ENCODE peak calls at places on chromosomes 3 and 15, in seven cellular contexts. One of them, this sample, is unnamed.

GRCh38 chr3:185423178-185423577 is 60.2 kb downstream of the MAP3K13 start:
- DNase-seq in astrocyte: peak; percentile 26
- DNase-seq in ovary: no peak
- DNase-seq in Caco-2: no peak
- DNase-seq in CD4-positive, CD25-positive, alpha-beta regulatory T cell: no peak
- DNase-seq in breast epithelium: no peak
- DNase-seq in small intestine: peak; percentile 69
- DNase-seq in this sample: no peak

GRCh38 chr3:9932843-9933560 is 632 bp upstream of the CRELD1 start:
- DNase-seq in astrocyte: peak; percentile 72
- DNase-seq in ovary: peak; percentile 66
- DNase-seq in Caco-2: peak; percentile 85
- DNase-seq in CD4-positive, CD25-positive, alpha-beta regulatory T cell: peak; percentile 80
- DNase-seq in breast epithelium: peak; percentile 84
- DNase-seq in small intestine: peak; percentile 76
- DNase-seq in this sample: peak; percentile 95

GRCh38 chr3:48661501-48662139 is 1.1 kb downstream of the CELSR3 start:
- DNase-seq in astrocyte: peak; percentile 11
- DNase-seq in ovary: peak; percentile 75
- DNase-seq in Caco-2: peak; percentile 46
- DNase-seq in CD4-positive, CD25-positive, alpha-beta regulatory T cell: peak; percentile 65
- DNase-seq in breast epithelium: no peak
- DNase-seq in small intestine: peak; percentile 34
- DNase-seq in this sample: peak; percentile 80

GRCh38 chr15:92009162-92009561 is 155.7 kb downstream of the SLCO3A1 start:
- DNase-seq in astrocyte: no peak
- DNase-seq in ovary: no peak
- DNase-seq in Caco-2: no peak
- DNase-seq in CD4-positive, CD25-positive, alpha-beta regulatory T cell: no peak
- DNase-seq in breast epithelium: no peak
- DNase-seq in small intestine: peak; percentile 19
- DNase-seq in this sample: no peak

GRCh38 chr3:146390967-146391366 is 78.4 kb downstream of the PLSCR2 start:
- DNase-seq in astrocyte: peak; percentile 97
- DNase-seq in ovary: peak; percentile 58
- DNase-seq in Caco-2: no peak
- DNase-seq in CD4-positive, CD25-positive, alpha-beta regulatory T cell: no peak
- DNase-seq in breast epithelium: no peak
- DNase-seq in small intestine: no peak
- DNase-seq in this sample: no peak

GRCh38 chr3:28980631-28981030 is 300.2 kb upstream of the RBMS3 start:
- DNase-seq in astrocyte: no peak
- DNase-seq in ovary: no peak
- DNase-seq in Caco-2: no peak
- DNase-seq in CD4-positive, CD25-positive, alpha-beta regulatory T cell: no peak
- DNase-seq in breast epithelium: no peak
- DNase-seq in small intestine: no peak
- DNase-seq in this sample: no peak

GRCh38 chr15:76951161-76951714 is 19.7 kb downstream of the RCN2 start:
- DNase-seq in astrocyte: no peak
- DNase-seq in ovary: no peak
- DNase-seq in Caco-2: no peak
- DNase-seq in CD4-positive, CD25-positive, alpha-beta regulatory T cell: no peak
- DNase-seq in breast epithelium: no peak
- DNase-seq in small intestine: no peak
- DNase-seq in this sample: no peak

GRCh38 chr3:23576379-23576959 is 229.3 kb upstream of the UBE2E1 start:
- DNase-seq in astrocyte: no peak
- DNase-seq in ovary: no peak
- DNase-seq in Caco-2: no peak
- DNase-seq in CD4-positive, CD25-positive, alpha-beta regulatory T cell: no peak
- DNase-seq in breast epithelium: no peak
- DNase-seq in small intestine: peak; percentile 3
- DNase-seq in this sample: no peak

GRCh38 chr3:174640932-174641331 is 218.2 kb upstream of the NAALADL2 start:
- DNase-seq in astrocyte: no peak
- DNase-seq in ovary: no peak
- DNase-seq in Caco-2: no peak
- DNase-seq in CD4-positive, CD25-positive, alpha-beta regulatory T cell: no peak
- DNase-seq in breast epithelium: no peak
- DNase-seq in small intestine: no peak
- DNase-seq in this sample: no peak

GRCh38 chr3:49805884-49806701 is 3.0 kb downstream of the INKA1 start:
- DNase-seq in astrocyte: no peak
- DNase-seq in ovary: peak; percentile 46
- DNase-seq in Caco-2: no peak
- DNase-seq in CD4-positive, CD25-positive, alpha-beta regulatory T cell: no peak
- DNase-seq in breast epithelium: no peak
- DNase-seq in small intestine: no peak
- DNase-seq in this sample: peak; percentile 70

GRCh38 chr3:52062499-52062898 is 6.1 kb upstream of the DUSP7 start:
- DNase-seq in astrocyte: peak; percentile 85
- DNase-seq in ovary: no peak
- DNase-seq in Caco-2: no peak
- DNase-seq in CD4-positive, CD25-positive, alpha-beta regulatory T cell: no peak
- DNase-seq in breast epithelium: no peak
- DNase-seq in small intestine: no peak
- DNase-seq in this sample: no peak

GRCh38 chr3:48476426-48477053 is 27.4 kb downstream of the SHISA5 start:
- DNase-seq in astrocyte: no peak
- DNase-seq in ovary: no peak
- DNase-seq in Caco-2: no peak
- DNase-seq in CD4-positive, CD25-positive, alpha-beta regulatory T cell: no peak
- DNase-seq in breast epithelium: no peak
- DNase-seq in small intestine: no peak
- DNase-seq in this sample: no peak

GRCh38 chr15:40386480-40386879 is 4.0 kb downstream of the KNSTRN start:
- DNase-seq in astrocyte: no peak
- DNase-seq in ovary: no peak
- DNase-seq in Caco-2: no peak
- DNase-seq in CD4-positive, CD25-positive, alpha-beta regulatory T cell: no peak
- DNase-seq in breast epithelium: no peak
- DNase-seq in small intestine: no peak
- DNase-seq in this sample: no peak

GRCh38 chr3:14793858-14794234 is 24.9 kb upstream of the FGD5 start:
- DNase-seq in astrocyte: no peak
- DNase-seq in ovary: no peak
- DNase-seq in Caco-2: no peak
- DNase-seq in CD4-positive, CD25-positive, alpha-beta regulatory T cell: no peak
- DNase-seq in breast epithelium: no peak
- DNase-seq in small intestine: no peak
- DNase-seq in this sample: no peak

GRCh38 chr3:126266291-126266840 is 86.0 kb upstream of the ALDH1L1 start:
- DNase-seq in astrocyte: no peak
- DNase-seq in ovary: peak; percentile 64
- DNase-seq in Caco-2: no peak
- DNase-seq in CD4-positive, CD25-positive, alpha-beta regulatory T cell: no peak
- DNase-seq in breast epithelium: peak; percentile 66
- DNase-seq in small intestine: no peak
- DNase-seq in this sample: peak; percentile 91

GRCh38 chr15:69996321-69996720 is 101.4 kb downstream of the TLE3 start:
- DNase-seq in astrocyte: no peak
- DNase-seq in ovary: no peak
- DNase-seq in Caco-2: no peak
- DNase-seq in CD4-positive, CD25-positive, alpha-beta regulatory T cell: no peak
- DNase-seq in breast epithelium: no peak
- DNase-seq in small intestine: no peak
- DNase-seq in this sample: no peak

GRCh38 chr15:91133511-91133910 is 33.5 kb downstream of the SV2B start:
- DNase-seq in astrocyte: no peak
- DNase-seq in ovary: no peak
- DNase-seq in Caco-2: no peak
- DNase-seq in CD4-positive, CD25-positive, alpha-beta regulatory T cell: no peak
- DNase-seq in breast epithelium: no peak
- DNase-seq in small intestine: no peak
- DNase-seq in this sample: no peak

GRCh38 chr15:95600367-95600766 is 730.1 kb upstream of the NR2F2 start:
- DNase-seq in astrocyte: no peak
- DNase-seq in ovary: no peak
- DNase-seq in Caco-2: no peak
- DNase-seq in CD4-positive, CD25-positive, alpha-beta regulatory T cell: no peak
- DNase-seq in breast epithelium: no peak
- DNase-seq in small intestine: no peak
- DNase-seq in this sample: no peak
- H3K9me3 ChIP-seq in astrocyte: peaks cover 3% of the 10 kb centered on the region
- H3K9me3 ChIP-seq in ovary: no peaks in the 10 kb centered on the region
- H3K9me3 ChIP-seq in Caco-2: no peaks in the 10 kb centered on the region
- H3K9me3 ChIP-seq in CD4-positive, CD25-positive, alpha-beta regulatory T cell: no peaks in the 10 kb centered on the region
- H3K9me3 ChIP-seq in breast epithelium: no peaks in the 10 kb centered on the region
- H3K9me3 ChIP-seq in small intestine: no peaks in the 10 kb centered on the region
- H3K9me3 ChIP-seq in this sample: no peaks in the 10 kb centered on the region

DNA sequence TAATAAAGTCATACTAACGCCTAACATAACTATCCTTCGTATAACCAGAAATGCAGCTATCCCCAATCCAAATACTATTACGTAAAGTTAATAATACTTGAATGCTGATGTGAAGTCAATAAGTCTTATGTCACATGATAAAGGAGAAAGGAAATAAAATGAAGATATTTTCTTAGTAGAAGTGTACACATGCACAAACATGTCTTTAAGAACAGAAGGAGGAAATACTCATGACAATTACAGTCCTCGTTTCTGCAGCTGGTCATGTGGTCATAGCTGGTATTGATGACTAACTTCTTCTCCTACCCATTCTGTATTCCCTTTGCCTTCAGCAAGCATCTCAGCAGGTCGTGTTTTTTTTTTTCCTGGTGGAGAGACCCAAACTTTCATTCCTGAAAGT is 244.3 kb downstream of the CHL1 start:
- DNase-seq in astrocyte: no peak
- DNase-seq in ovary: no peak
- DNase-seq in Caco-2: no peak
- DNase-seq in CD4-positive, CD25-positive, alpha-beta regulatory T cell: no peak
- DNase-seq in breast epithelium: no peak
- DNase-seq in small intestine: no peak
- DNase-seq in this sample: no peak
- H3K9me3 ChIP-seq in astrocyte: peaks cover 3% of the 10 kb centered on the region
- H3K9me3 ChIP-seq in ovary: no peaks in the 10 kb centered on the region
- H3K9me3 ChIP-seq in Caco-2: no peaks in the 10 kb centered on the region
- H3K9me3 ChIP-seq in CD4-positive, CD25-positive, alpha-beta regulatory T cell: no peaks in the 10 kb centered on the region
- H3K9me3 ChIP-seq in breast epithelium: no peaks in the 10 kb centered on the region
- H3K9me3 ChIP-seq in small intestine: no peaks in the 10 kb centered on the region
- H3K9me3 ChIP-seq in this sample: no peaks in the 10 kb centered on the region

GRCh38 chr15:71826196-71826595 is 15.8 kb downstream of the NR2E3 start:
- DNase-seq in astrocyte: no peak
- DNase-seq in ovary: no peak
- DNase-seq in Caco-2: no peak
- DNase-seq in CD4-positive, CD25-positive, alpha-beta regulatory T cell: no peak
- DNase-seq in breast epithelium: no peak
- DNase-seq in small intestine: no peak
- DNase-seq in this sample: no peak

GRCh38 chr15:71823801-71824200 is 13.4 kb downstream of the NR2E3 start:
- DNase-seq in astrocyte: no peak
- DNase-seq in ovary: no peak
- DNase-seq in Caco-2: no peak
- DNase-seq in CD4-positive, CD25-positive, alpha-beta regulatory T cell: no peak
- DNase-seq in breast epithelium: no peak
- DNase-seq in small intestine: no peak
- DNase-seq in this sample: no peak

GRCh38 chr15:71820127-71820526 is 9.8 kb downstream of the NR2E3 start:
- DNase-seq in astrocyte: no peak
- DNase-seq in ovary: no peak
- DNase-seq in Caco-2: no peak
- DNase-seq in CD4-positive, CD25-positive, alpha-beta regulatory T cell: no peak
- DNase-seq in breast epithelium: no peak
- DNase-seq in small intestine: no peak
- DNase-seq in this sample: no peak

GRCh38 chr15:71821547-71822129 is 11.3 kb downstream of the NR2E3 start:
- DNase-seq in astrocyte: no peak
- DNase-seq in ovary: no peak
- DNase-seq in Caco-2: no peak
- DNase-seq in CD4-positive, CD25-positive, alpha-beta regulatory T cell: no peak
- DNase-seq in breast epithelium: no peak
- DNase-seq in small intestine: no peak
- DNase-seq in this sample: no peak

GRCh38 chr15:71822890-71823289 is 12.5 kb downstream of the NR2E3 start:
- DNase-seq in astrocyte: no peak
- DNase-seq in ovary: no peak
- DNase-seq in Caco-2: no peak
- DNase-seq in CD4-positive, CD25-positive, alpha-beta regulatory T cell: no peak
- DNase-seq in breast epithelium: no peak
- DNase-seq in small intestine: no peak
- DNase-seq in this sample: no peak
- H3K9me3 ChIP-seq in astrocyte: peaks cover 28% of the 10 kb centered on the region
- H3K9me3 ChIP-seq in ovary: no peaks in the 10 kb centered on the region
- H3K9me3 ChIP-seq in Caco-2: no peaks in the 10 kb centered on the region
- H3K9me3 ChIP-seq in CD4-positive, CD25-positive, alpha-beta regulatory T cell: peaks cover 21% of the 10 kb centered on the region
- H3K9me3 ChIP-seq in breast epithelium: peaks cover 8% of the 10 kb centered on the region
- H3K9me3 ChIP-seq in small intestine: no peaks in the 10 kb centered on the region
- H3K9me3 ChIP-seq in this sample: peaks cover 21% of the 10 kb centered on the region

DNA sequence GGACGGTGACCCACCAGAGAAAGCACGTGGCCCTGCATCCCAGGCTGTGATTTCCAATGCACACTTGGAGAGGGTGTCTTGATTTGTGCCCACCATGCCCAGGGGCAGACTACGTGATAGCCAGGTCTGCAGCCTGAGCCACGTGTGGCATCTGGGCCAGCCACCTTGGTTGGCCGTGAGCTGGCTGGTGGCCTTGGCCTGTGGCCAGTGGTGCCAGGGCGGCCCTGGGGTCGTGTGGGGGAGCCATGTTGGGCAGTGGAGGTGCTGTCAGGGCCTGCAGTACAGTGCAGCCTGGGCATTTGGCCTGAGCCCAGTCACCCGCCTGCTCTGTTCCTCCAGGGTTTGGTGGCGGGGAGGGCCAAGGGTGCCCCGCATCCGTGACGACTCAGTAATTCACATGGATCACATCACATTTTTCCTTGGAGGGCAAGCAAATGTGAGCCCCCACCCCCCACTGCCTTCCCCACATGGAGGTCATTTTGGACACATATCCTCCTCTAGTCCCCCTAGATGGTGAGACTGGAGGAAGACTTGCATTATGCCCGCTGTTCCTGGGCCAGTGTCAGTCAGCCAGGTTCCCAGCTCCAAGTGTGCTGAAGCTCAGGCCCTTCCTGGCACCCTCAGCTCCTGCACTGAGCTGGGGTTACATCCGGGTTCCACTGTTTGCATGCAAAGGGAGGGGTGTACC is 201.4 kb downstream of the UBE3A start:
- DNase-seq in astrocyte: no peak
- DNase-seq in ovary: no peak
- DNase-seq in Caco-2: no peak
- DNase-seq in CD4-positive, CD25-positive, alpha-beta regulatory T cell: no peak
- DNase-seq in breast epithelium: no peak
- DNase-seq in small intestine: no peak
- DNase-seq in this sample: peak; percentile 48
- H3K9me3 ChIP-seq in astrocyte: peaks cover 38% of the 10 kb centered on the region
- H3K9me3 ChIP-seq in ovary: peaks cover 8% of the 10 kb centered on the region
- H3K9me3 ChIP-seq in Caco-2: peaks cover 28% of the 10 kb centered on the region
- H3K9me3 ChIP-seq in CD4-positive, CD25-positive, alpha-beta regulatory T cell: no peaks in the 10 kb centered on the region
- H3K9me3 ChIP-seq in breast epithelium: peaks cover 76% of the 10 kb centered on the region
- H3K9me3 ChIP-seq in small intestine: peaks cover 6% of the 10 kb centered on the region
- H3K9me3 ChIP-seq in this sample: no peaks in the 10 kb centered on the region

DNA sequence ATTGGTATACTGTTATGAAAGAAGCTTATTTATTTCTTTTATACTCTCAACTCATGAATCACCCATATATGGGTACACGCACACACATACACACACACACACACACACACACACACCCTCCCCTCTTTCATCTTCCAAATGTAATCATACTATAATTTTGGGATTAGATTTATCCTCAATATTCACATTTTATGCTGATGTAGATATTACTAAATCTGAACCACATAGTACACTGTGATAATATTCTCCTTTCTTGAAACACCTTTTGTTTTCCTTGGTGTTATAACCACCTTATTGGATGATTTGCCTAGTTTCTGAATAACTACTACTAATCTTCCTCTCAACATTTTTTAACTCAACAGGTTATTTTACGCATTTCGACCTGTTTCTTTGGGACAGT is 8.1 kb upstream of the GHSR start:
- DNase-seq in astrocyte: no peak
- DNase-seq in ovary: no peak
- DNase-seq in Caco-2: no peak
- DNase-seq in CD4-positive, CD25-positive, alpha-beta regulatory T cell: no peak
- DNase-seq in breast epithelium: no peak
- DNase-seq in small intestine: no peak
- DNase-seq in this sample: no peak
- H3K9me3 ChIP-seq in astrocyte: no peaks in the 10 kb centered on the region
- H3K9me3 ChIP-seq in ovary: no peaks in the 10 kb centered on the region
- H3K9me3 ChIP-seq in Caco-2: no peaks in the 10 kb centered on the region
- H3K9me3 ChIP-seq in CD4-positive, CD25-positive, alpha-beta regulatory T cell: no peaks in the 10 kb centered on the region
- H3K9me3 ChIP-seq in breast epithelium: no peaks in the 10 kb centered on the region
- H3K9me3 ChIP-seq in small intestine: no peaks in the 10 kb centered on the region
- H3K9me3 ChIP-seq in this sample: no peaks in the 10 kb centered on the region

This sample was measured in sigmoid colon.